ENCODE peak calls at places on chromosomes 12 and 14, in six cellular contexts. W, N, C, F, G and K are unnamed samples.

GRCh38 chr14:68464716-68465115 is 328.2 kb downstream of the ZFP36L1 start:
- DNase-seq in N (no peak), W (no peak), C (peak), F (no peak), G (no peak), K (no peak)

GRCh38 chr14:29716150-29716549 is 211.5 kb downstream of the PRKD1 start:
- DNase-seq in G (peak), F (no peak), C (no peak), W (no peak), N (no peak), K (no peak)

GRCh38 chr12:97169922-97170321 is 262.9 kb downstream of the NEDD1 start:
- DNase-seq in G (no peak), N (no peak), F (no peak), W (no peak), C (no peak), K (no peak)

GRCh38 chr14:100106260-100106659 is 41.0 kb downstream of the EVL start:
- DNase-seq in N (no peak), G (no peak), W (no peak), C (no peak), F (no peak), K (no peak)

GRCh38 chr12:112847708-112848337 is 56.3 kb downstream of the RPH3A start:
- DNase-seq in F (no peak), N (no peak), W (no peak), G (no peak), C (no peak), K (no peak)

GRCh38 chr14:96821501-96821900 is 24.3 kb downstream of the VRK1 start:
- DNase-seq in G (no peak), F (no peak), C (no peak), N (no peak), W (no peak), K (no peak)

GRCh38 chr12:66881401-66881800 is 202.5 kb upstream of the GRIP1 start:
- DNase-seq in N (no peak), F (no peak), W (no peak), G (no peak), C (no peak), K (no peak)

GRCh38 chr12:112998997-112999767 is 20.9 kb downstream of the OAS2 start:
- DNase-seq in W (peak), C (no peak), F (no peak), G (no peak), N (no peak), K (no peak)

GRCh38 chr14:44149597-44149996 is 357.5 kb downstream of the FSCB start:
- DNase-seq in G (peak), W (peak), F (no peak), C (no peak), N (peak), K (peak)

GRCh38 chr14:101475468-101476257 is 85.6 kb upstream of the DIO3 start:
- DNase-seq in C (peak), F (peak), G (peak), W (no peak), N (no peak), K (no peak)

GRCh38 chr14:101335061-101335661 is 226.1 kb upstream of the DIO3 start:
- DNase-seq in N (no peak), C (no peak), W (no peak), F (no peak), G (peak), K (no peak)

GRCh38 chr12:56630180-56630632 is at the start of gene BAZ2A:
- DNase-seq in N (peak), C (peak), W (peak), G (peak), F (peak), K (peak)

GRCh38 chr14:90453401-90453951 is 56.6 kb downstream of the CALM1 start:
- DNase-seq in G (peak), C (no peak), W (no peak), N (no peak), F (no peak), K (no peak)

GRCh38 chr14:71250347-71250746 is 343.1 kb downstream of the PCNX1 start:
- DNase-seq in C (no peak), W (no peak), G (no peak), N (no peak), F (no peak), K (no peak)

GRCh38 chr14:44782775-44783238 is 178.9 kb downstream of the KLHL28 start:
- DNase-seq in G (peak), C (no peak), N (no peak), W (no peak), F (no peak), K (no peak)

GRCh38 chr12:106090586-106091411 is 48.0 kb downstream of the NUAK1 start:
- DNase-seq in C (no peak), F (no peak), N (no peak), G (no peak), W (no peak), K (no peak)

GRCh38 chr12:113838896-113839295 is 127.2 kb downstream of the RBM19 start:
- DNase-seq in W (no peak), C (no peak), N (no peak), F (no peak), G (no peak), K (peak)

GRCh38 chr12:113955109-113955970 is 10.8 kb downstream of the RBM19 start:
- DNase-seq in G (peak), W (no peak), N (no peak), C (peak), F (no peak), K (no peak)

GRCh38 chr12:7047318-7047717 is 13.2 kb upstream of the C1S start:
- DNase-seq in W (no peak), C (no peak), N (no peak), F (no peak), G (no peak), K (no peak)

GRCh38 chr12:89019439-89020120 is 332.7 kb downstream of the DUSP6 start:
- DNase-seq in C (peak), G (peak), F (peak), N (peak), W (peak), K (peak)

GRCh38 chr14:67241416-67242362 is at the start of gene PALS1:
- DNase-seq in C (peak), F (no peak), W (no peak), N (peak), G (peak), K (peak)

GRCh38 chr14:50649691-50650090 is 18.4 kb downstream of the SAV1 start:
- DNase-seq in N (no peak), C (no peak), W (no peak), F (no peak), G (no peak), K (no peak)

GRCh38 chr12:27142102-27142721 is 59.8 kb upstream of the C12orf71 start:
- DNase-seq in F (no peak), G (peak), C (peak), N (peak), W (peak), K (peak)

GRCh38 chr12:44317651-44318126 is 481.8 kb downstream of the TMEM117 start:
- DNase-seq in F (peak), N (peak), C (no peak), W (peak), G (peak), K (peak)

GRCh38 chr12:49635656-49636055 is 12.3 kb downstream of the PRPF40B start:
- DNase-seq in C (no peak), G (no peak), F (no peak), N (no peak), W (no peak), K (no peak)

GRCh38 chr12:19978193-19978592 is 390.1 kb upstream of the PDE3A start:
- DNase-seq in G (peak), F (no peak), C (no peak), W (no peak), N (no peak), K (no peak)

GRCh38 chr14:32134448-32135070 is 57.5 kb downstream of the ARHGAP5 start:
- DNase-seq in W (no peak), F (no peak), G (peak), C (peak), N (no peak), K (no peak)

GRCh38 chr12:62256408-62257079 is 3.7 kb upstream of the USP15 start:
- DNase-seq in W (no peak), F (no peak), C (no peak), G (peak), N (no peak), K (no peak)

GRCh38 chr14:105918496-105919262 is 392.3 kb downstream of the TMEM121 start:
- DNase-seq in N (no peak), G (no peak), W (no peak), F (peak), C (no peak), K (no peak)
- H3K4me3 ChIP-seq in N (no peak), G (no peak), W (no peak), F (no peak), C (no peak), K (no peak)

DNA sequence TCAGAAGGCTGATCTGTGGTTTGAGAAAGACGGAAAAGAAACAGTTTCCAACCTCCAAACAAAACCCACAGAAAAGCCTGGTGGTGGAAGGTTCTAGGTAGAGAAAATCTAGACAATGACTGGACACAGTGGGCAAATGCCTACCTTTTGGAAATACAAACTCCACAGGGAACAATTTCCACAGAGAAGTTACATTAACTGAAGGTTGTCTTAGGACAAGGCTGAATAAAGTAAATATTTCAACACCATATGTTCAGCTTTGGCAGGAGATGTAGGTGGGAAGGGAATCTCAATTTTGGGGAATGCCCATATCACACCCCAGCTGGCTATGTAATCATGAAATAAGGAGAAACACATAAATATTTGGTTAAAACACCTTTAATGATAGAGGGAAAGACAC is 5.4 kb downstream of the SALL2 start:
- DNase-seq in C (no peak), F (no peak), W (no peak), N (no peak), G (no peak), K (no peak)
- H3K4me3 ChIP-seq in C (no peak), F (no peak), W (no peak), N (no peak), G (no peak), K (no peak)

GRCh38 chr12:53941750-53942149 is 3.1 kb downstream of the HOXC13 start:
- DNase-seq in G (no peak), N (no peak), F (no peak), W (no peak), C (no peak), K (peak)

GRCh38 chr12:53939141-53940108 is 794 bp downstream of the HOXC13 start:
- DNase-seq in F (peak), G (peak), N (no peak), C (peak), W (no peak), K (no peak)

GRCh38 chr12:53941187-53941586 is 2.6 kb downstream of the HOXC13 start:
- DNase-seq in G (no peak), C (no peak), N (no peak), F (no peak), W (no peak), K (no peak)

GRCh38 chr12:53942467-53942997 is 3.9 kb downstream of the HOXC13 start:
- DNase-seq in W (no peak), N (no peak), F (no peak), C (no peak), G (no peak), K (no peak)

GRCh38 chr12:53940448-53941014 is 1.9 kb downstream of the HOXC13 start:
- DNase-seq in F (no peak), G (no peak), N (no peak), W (no peak), C (no peak), K (no peak)
- H3K4me3 ChIP-seq in F (no peak), G (no peak), N (no peak), W (no peak), C (peak), K (no peak)

GRCh38 chr12:94987806-94988205 is 15.7 kb downstream of the NDUFA12 start:
- DNase-seq in W (no peak), F (no peak), G (no peak), N (peak), C (no peak), K (peak)
- H3K4me3 ChIP-seq in W (no peak), F (no peak), G (no peak), N (no peak), C (no peak), K (peak)

GRCh38 chr12:52522346-52523011 is 2.3 kb upstream of the KRT5 start:
- DNase-seq in N (no peak), C (no peak), F (peak), G (peak), W (no peak), K (no peak)
- H3K4me3 ChIP-seq in N (no peak), C (no peak), F (no peak), G (no peak), W (no peak), K (no peak)

GRCh38 chr14:76292561-76292960 is 83.4 kb upstream of the ESRRB start:
- DNase-seq in W (no peak), N (no peak), C (no peak), G (no peak), F (no peak), K (no peak)

GRCh38 chr14:76293923-76294322 is 82.0 kb upstream of the ESRRB start:
- DNase-seq in W (no peak), F (no peak), G (no peak), C (no peak), N (no peak), K (no peak)

GRCh38 chr14:76287063-76287462 is 88.9 kb upstream of the ESRRB start:
- DNase-seq in F (no peak), W (no peak), N (no peak), G (no peak), C (no peak), K (no peak)

GRCh38 chr14:76293221-76293620 is 82.7 kb upstream of the ESRRB start:
- DNase-seq in F (no peak), W (no peak), C (no peak), G (no peak), N (no peak), K (no peak)

GRCh38 chr14:76289276-76289675 is 86.7 kb upstream of the ESRRB start:
- DNase-seq in G (no peak), N (no peak), W (no peak), C (no peak), F (no peak), K (no peak)
- H3K4me3 ChIP-seq in G (no peak), N (no peak), W (no peak), C (no peak), F (no peak), K (no peak)

DNA sequence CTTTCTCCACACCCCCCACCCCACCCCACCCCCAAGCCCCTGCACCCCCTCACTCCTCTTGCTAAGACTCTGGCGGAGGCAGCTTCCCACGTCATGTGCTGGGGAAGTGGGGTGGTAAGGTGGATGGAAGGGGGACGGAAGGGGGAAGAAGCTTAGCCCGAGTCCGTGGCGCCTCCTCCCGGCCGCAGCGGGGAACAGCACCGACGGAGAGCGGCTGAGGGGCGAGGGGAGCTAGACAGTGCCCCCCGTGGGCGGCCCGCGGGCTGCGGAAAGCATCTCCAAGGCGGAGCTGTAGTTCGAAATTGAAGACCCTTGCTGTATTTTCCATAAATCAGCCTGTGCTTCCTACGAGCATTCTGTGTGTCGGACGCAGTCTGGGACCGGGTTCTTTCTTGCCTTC is 608 bp upstream of the GRIN2B start:
- DNase-seq in N (no peak), C (peak), W (no peak), F (no peak), G (no peak), K (no peak)
- H3K4me3 ChIP-seq in N (no peak), C (peak), W (no peak), F (peak), G (peak), K (no peak)

DNA sequence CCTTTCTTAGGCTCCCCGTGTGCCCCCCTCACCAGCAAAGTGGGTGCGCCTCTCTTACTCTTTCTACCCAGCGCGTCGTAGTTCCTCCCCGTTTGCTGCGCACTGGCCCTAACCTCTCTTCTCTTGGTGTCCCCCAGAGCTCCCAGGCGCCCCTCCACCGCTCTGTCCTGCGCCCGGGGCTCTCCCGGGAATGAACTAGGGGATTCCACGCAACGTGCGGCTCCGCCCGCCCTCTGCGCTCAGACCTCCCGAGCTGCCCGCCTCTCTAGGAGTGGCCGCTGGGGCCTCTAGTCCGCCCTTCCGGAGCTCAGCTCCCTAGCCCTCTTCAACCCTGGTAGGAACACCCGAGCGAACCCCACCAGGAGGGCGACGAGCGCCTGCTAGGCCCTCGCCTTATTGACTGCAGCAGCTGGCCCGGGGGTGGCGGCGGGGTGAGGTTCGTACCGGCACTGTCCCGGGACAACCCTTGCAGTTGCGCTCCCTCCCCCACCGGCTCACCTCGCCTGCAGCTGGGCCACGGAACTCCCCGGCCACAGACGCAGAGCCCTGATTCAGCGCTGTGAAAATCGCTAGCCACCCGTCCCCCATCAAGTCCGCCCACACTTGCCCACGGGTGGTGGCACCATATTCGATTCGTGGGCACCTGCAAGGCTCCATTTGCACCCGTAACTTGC is 1.3 kb downstream of the TMEM233 start:
- DNase-seq in F (peak), N (peak), C (no peak), G (peak), W (no peak), K (no peak)
- H3K4me3 ChIP-seq in F (peak), N (no peak), C (peak), G (peak), W (no peak), K (no peak)